ENCODE peak calls at places on chromosomes 11 and 22, in ten cellular contexts. C is endodermal cell, U is thoracic aorta, H is Peyer's patch, D is lung, M is ovary, A is neural progenitor cell, F is foreskin fibroblast, I is ascending aorta, N is cardiac muscle cell. R is an unnamed sample.

GRCh38 chr11:75135021-75135650 is 15.8 kb upstream of the SLCO2B1 start:
- DNase-seq in H (no peak), N (no peak), I (no peak), D (no peak), A (no peak), C (no peak), U (no peak), M (no peak), F (no peak), R (no peak)

GRCh38 chr11:19918302-19919049 is 205.8 kb downstream of the NAV2 start:
- DNase-seq in U (no peak), I (no peak), N (no peak), A (no peak), H (no peak), M (no peak), D (no peak), C (no peak), F (peak), R (no peak)

GRCh38 chr11:65781962-65782815 is 1.4 kb upstream of the AP5B1 start:
- DNase-seq in F (no peak), N (no peak), C (peak), I (no peak), H (no peak), A (no peak), M (no peak), D (no peak), U (no peak), R (peak)

GRCh38 chr22:23784215-23784732 is 2.5 kb upstream of the SMARCB1 start:
- DNase-seq in M (no peak), H (no peak), F (peak), D (no peak), A (no peak), C (no peak), I (no peak), U (no peak), N (no peak), R (no peak)

GRCh38 chr11:60950933-60951610 is 904 bp downstream of the SLC15A3 start:
- DNase-seq in M (peak), I (no peak), F (peak), N (no peak), H (no peak), U (no peak), A (peak), C (peak), D (no peak), R (peak)

GRCh38 chr11:34869425-34869824 is 46.8 kb downstream of the APIP start:
- DNase-seq in C (peak), I (no peak), A (peak), U (no peak), H (no peak), F (peak), N (no peak), D (no peak), M (no peak), R (no peak)

GRCh38 chr22:17101475-17102296 is 16.9 kb downstream of the IL17RA start:
- DNase-seq in M (no peak), D (no peak), U (no peak), N (no peak), C (no peak), H (no peak), F (no peak), I (no peak), A (no peak), R (peak)

GRCh38 chr11:118694185-118694584 is 14.7 kb upstream of the TREH start:
- DNase-seq in N (no peak), D (no peak), U (no peak), A (no peak), F (no peak), C (no peak), I (no peak), M (no peak), H (no peak), R (no peak)

GRCh38 chr11:129075757-129076156 is 116.4 kb downstream of the ARHGAP32 start:
- DNase-seq in A (no peak), M (no peak), U (no peak), C (no peak), H (no peak), I (no peak), F (no peak), D (no peak), N (no peak), R (no peak)

GRCh38 chr11:38766796-38767195 is 2168.8 kb upstream of the RAG2 start:
- DNase-seq in M (no peak), I (no peak), C (no peak), N (no peak), A (no peak), F (no peak), D (no peak), U (no peak), H (no peak), R (no peak)

GRCh38 chr11:34192481-34193401 is 87.3 kb downstream of the NAT10 start:
- DNase-seq in I (peak), F (peak), U (peak), D (peak), M (peak), A (peak), H (no peak), C (no peak), N (no peak), R (no peak)

GRCh38 chr11:32224580-32224979 is 133.7 kb downstream of the RCN1 start:
- DNase-seq in I (no peak), N (no peak), M (no peak), D (no peak), F (no peak), C (no peak), H (no peak), U (no peak), A (no peak), R (no peak)

GRCh38 chr11:27882066-27882697 is 181.9 kb upstream of the BDNF start:
- DNase-seq in I (no peak), D (no peak), H (no peak), A (no peak), U (no peak), F (no peak), C (no peak), N (no peak), M (no peak), R (no peak)
- TF ChIP-seq CTCF in I (no peak), D (no peak), H (no peak), A (no peak), U (no peak), F (no peak), C (no peak), N (no peak), M (no peak), R (no peak)

DNA sequence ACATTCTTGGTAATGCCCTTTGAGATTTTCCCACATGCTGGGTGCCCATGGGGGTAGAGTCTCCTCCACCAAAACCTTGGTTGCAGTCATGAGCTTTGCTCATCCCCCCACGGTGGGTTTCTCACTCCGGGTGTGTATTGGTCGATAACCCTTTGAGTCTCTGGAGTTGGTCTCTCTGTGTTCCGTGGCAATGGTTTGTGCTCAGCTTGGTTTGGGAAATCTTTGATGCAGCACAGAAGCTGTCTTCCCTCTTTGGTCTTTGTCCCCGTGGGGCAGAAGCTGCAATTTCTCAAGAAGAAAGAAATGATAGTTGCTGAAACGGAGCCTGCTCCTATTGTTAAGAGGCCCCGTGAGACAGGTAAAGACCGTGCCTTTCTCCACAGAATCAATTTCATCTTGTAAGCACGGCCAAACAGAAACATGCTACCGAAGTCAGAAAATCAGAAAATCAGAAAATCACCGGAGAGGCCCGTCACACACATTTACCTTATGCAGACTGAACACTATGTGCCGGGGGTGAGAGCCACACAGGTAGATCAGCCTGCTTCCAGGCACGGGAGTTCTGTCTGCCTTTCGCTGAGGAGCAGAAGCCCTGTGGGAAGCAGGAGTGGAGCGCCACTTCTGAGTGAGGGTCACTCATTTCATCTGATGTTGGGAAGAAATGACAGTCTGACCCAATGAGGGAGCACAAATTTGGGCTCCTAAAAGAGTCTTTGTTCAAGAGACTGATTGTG is 186.1 kb downstream of the TBC1D22A start:
- DNase-seq in N (no peak), F (no peak), M (no peak), I (no peak), D (no peak), H (no peak), A (no peak), U (no peak), C (no peak), R (no peak)
- TF ChIP-seq CTCF in N (no peak), F (no peak), M (no peak), I (no peak), D (no peak), H (no peak), A (no peak), U (no peak), C (no peak), R (no peak)

GRCh38 chr22:27941143-27941542 is 22.1 kb upstream of the PITPNB start:
- DNase-seq in H (no peak), I (no peak), F (no peak), N (no peak), A (no peak), M (no peak), D (no peak), U (no peak), C (no peak), R (no peak)

GRCh38 chr22:27935897-27936296 is 16.8 kb upstream of the PITPNB start:
- DNase-seq in I (no peak), H (no peak), N (no peak), C (no peak), D (no peak), A (no peak), F (no peak), U (no peak), M (no peak), R (no peak)

GRCh38 chr22:27933186-27933983 is 14.3 kb upstream of the PITPNB start:
- DNase-seq in C (no peak), I (no peak), U (no peak), A (no peak), H (no peak), M (no peak), F (no peak), D (no peak), N (no peak), R (no peak)

GRCh38 chr22:27934069-27934468 is 15.0 kb upstream of the PITPNB start:
- DNase-seq in A (no peak), H (no peak), F (no peak), U (no peak), M (no peak), D (no peak), N (no peak), C (no peak), I (no peak), R (no peak)

DNA sequence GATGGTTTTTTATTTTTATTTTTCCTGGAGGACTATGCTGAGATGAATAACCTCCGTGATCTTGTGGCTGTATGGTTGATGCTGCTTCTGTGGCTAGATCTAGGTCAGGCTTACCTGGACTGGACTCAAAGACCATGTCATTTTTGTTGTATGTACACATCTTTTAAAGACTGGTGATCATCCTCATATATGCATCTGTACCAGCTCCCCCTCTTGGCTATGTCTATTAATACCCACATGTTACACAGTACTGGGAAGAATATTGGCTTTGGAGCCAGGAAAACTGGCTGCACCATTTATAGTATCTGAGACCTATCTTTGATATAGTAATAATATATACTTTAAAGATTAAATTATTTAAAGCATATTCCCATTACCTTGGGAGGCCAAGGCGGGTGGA is 18.4 kb upstream of the PITPNB start:
- DNase-seq in H (no peak), U (no peak), C (no peak), M (no peak), D (no peak), N (no peak), A (no peak), I (no peak), F (peak), R (no peak)
- TF ChIP-seq CTCF in H (no peak), U (no peak), C (no peak), M (no peak), D (no peak), N (peak), A (no peak), I (no peak), F (no peak), R (no peak)

GRCh38 chr22:44494497-44494896 is 3.5 kb downstream of the RTL6 start:
- DNase-seq in U (no peak), A (no peak), H (no peak), F (no peak), N (peak), D (no peak), I (no peak), M (no peak), C (no peak), R (no peak)
- TF ChIP-seq CTCF in U (no peak), A (no peak), H (no peak), F (no peak), N (no peak), D (no peak), I (no peak), M (no peak), C (no peak), R (no peak)

DNA sequence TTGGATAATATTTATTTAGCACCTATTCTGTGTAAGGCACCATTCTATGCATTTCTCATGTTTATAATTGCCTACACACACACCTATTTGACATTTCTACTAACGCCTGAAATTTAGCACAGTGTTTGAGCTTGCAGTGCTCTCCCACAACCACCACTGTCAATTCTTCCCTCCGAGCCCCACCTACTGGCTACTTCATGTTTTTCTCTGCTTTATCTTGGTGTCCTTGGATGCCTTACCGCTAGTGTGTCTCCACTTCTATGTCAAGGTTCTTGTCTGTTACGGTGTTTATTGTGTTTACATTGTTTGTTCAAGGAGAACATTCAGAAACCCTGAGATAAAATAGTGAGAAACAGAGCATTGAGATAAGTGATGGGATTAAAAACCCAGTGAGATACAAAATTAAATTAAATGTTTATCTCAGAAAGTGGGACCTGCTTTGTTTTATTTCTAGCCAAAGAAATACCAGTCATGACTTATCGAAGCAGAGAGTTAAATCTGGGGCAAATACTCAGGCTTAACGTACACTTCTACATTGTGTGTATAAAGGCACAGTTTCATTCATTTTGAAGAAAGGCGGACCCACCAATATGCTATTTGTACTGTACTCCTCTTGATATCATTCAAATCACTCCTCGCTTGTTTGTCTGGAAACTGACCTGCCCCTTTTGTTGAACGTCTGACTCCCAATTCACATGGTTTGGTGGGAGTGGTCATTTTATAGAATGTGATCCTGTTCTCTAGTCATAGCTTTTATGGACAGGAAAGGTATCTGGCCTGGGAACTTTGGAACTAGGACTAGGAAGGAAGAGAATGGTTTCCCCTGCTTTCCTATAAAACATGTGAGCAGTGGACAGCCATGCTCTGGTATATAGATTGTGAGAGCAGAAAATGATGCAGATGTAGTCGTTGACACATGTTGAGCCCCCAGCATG is 39.2 kb upstream of the SLC36A4 start:
- DNase-seq in D (no peak), H (no peak), A (peak), N (peak), C (peak), I (no peak), M (no peak), F (peak), U (no peak), R (no peak)
- TF ChIP-seq CTCF in D (no peak), H (peak), A (peak), N (peak), C (peak), I (peak), M (peak), F (peak), U (no peak), R (peak)

DNA sequence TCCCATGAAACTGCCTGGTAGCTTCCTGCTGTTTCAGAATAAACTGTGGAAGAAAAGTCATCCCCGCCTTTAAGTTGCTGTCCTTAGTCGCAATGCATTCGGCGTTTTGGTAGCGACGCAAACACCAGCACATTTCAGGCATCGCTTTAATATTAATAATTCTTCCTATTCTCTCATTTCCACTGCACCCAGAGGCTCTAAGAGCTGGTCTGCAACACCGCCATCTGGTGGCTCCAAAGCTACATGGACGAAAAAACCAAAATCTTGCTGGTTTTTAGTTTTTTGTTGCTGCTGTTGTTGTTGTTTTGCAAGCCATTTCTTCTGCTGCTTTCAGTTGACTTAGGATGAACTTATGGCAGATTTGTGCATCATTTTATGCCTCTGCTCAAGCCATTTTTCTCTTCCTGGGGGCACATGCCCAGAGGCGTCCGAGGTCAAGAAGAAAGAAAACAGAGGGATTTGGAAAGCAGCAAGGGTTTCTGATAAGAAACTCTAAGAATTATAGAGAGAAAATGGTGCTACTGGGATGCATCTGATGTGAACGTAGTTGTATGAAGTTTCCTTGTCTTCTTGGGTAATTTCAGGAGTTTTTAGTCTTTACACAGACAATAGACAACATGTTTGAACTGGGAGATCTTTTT is 345.4 kb upstream of the KIRREL3 start:
- DNase-seq in H (no peak), M (peak), A (peak), C (peak), I (no peak), U (no peak), F (peak), D (no peak), N (peak), R (peak)
- TF ChIP-seq CTCF in H (peak), M (peak), A (peak), C (peak), I (peak), U (peak), F (peak), D (peak), N (peak), R (peak)